ENCODE peak calls at places on chromosomes 6 and 20, in six cellular contexts. B, M, G, S, C and T are unnamed samples. For H3K27me3, the result is how much of the 10 kb centered on the place peaks cover.

GRCh38 chr20:17479041-17479657 is 52.0 kb downstream of the BFSP1 start:
- DNase-seq in B (no peak), M (no peak), G (no peak), S (no peak), C (no peak), T (no peak)

GRCh38 chr20:12699374-12700228 is 309.2 kb upstream of the SPTLC3 start:
- DNase-seq in B (no peak), M (no peak), G (no peak), S (no peak), C (no peak), T (no peak)

GRCh38 chr6:118580585-118581419 is 32.7 kb downstream of the PLN start:
- DNase-seq in B (peak), M (peak), G (peak), S (peak), C (peak), T (no peak)

GRCh38 chr6:159716247-159717086 is 10.8 kb upstream of the WTAP start:
- DNase-seq in B (no peak), M (peak), G (no peak), S (peak), C (peak), T (peak)

GRCh38 chr6:38259736-38260135 is 380.0 kb downstream of the BTBD9 start:
- DNase-seq in B (no peak), M (no peak), G (no peak), S (no peak), C (peak), T (peak)

GRCh38 chr6:75285156-75285639 is 606 bp upstream of the TMEM30A start:
- DNase-seq in B (no peak), M (no peak), G (no peak), S (no peak), C (no peak), T (no peak)

GRCh38 chr20:2084703-2085102 is 16.9 kb upstream of the STK35 start:
- DNase-seq in B (no peak), M (no peak), G (no peak), S (no peak), C (no peak), T (no peak)

GRCh38 chr20:57708694-57709673 is 831 bp downstream of the PMEPA1 start:
- DNase-seq in B (peak), M (no peak), G (no peak), S (peak), C (peak), T (no peak)

GRCh38 chr20:38321959-38322598 is 18.1 kb downstream of the BPI start:
- DNase-seq in B (no peak), M (peak), G (peak), S (peak), C (peak), T (no peak)

GRCh38 chr6:74578339-74578738 is 627.5 kb downstream of the COL12A1 start:
- DNase-seq in B (no peak), M (peak), G (no peak), S (no peak), C (peak), T (peak)

GRCh38 chr6:14804444-14805210 is 441.2 kb upstream of the JARID2 start:
- DNase-seq in B (no peak), M (peak), G (no peak), S (peak), C (peak), T (peak)

GRCh38 chr6:145155873-145156782 is 579.2 kb downstream of the EPM2A start:
- DNase-seq in B (no peak), M (no peak), G (no peak), S (no peak), C (no peak), T (no peak)

GRCh38 chr6:151292974-151293373 is 53.2 kb downstream of the AKAP12 start:
- DNase-seq in B (no peak), M (peak), G (no peak), S (no peak), C (peak), T (peak)

GRCh38 chr6:98672681-98673475 is 161.5 kb upstream of the POU3F2 start:
- DNase-seq in B (no peak), M (no peak), G (no peak), S (no peak), C (no peak), T (no peak)

GRCh38 chr6:106143582-106144139 is 57.5 kb downstream of the PRDM1 start:
- DNase-seq in B (no peak), M (no peak), G (no peak), S (no peak), C (no peak), T (no peak)

GRCh38 chr20:32465092-32465900 is 107.2 kb downstream of the ASXL1 start:
- DNase-seq in B (no peak), M (no peak), G (no peak), S (no peak), C (peak), T (no peak)

GRCh38 chr20:52313335-52313963 is 121.9 kb upstream of the ZFP64 start:
- DNase-seq in B (no peak), M (no peak), G (peak), S (peak), C (peak), T (no peak)

GRCh38 chr6:148414836-148415235 is 72.2 kb downstream of the SASH1 start:
- DNase-seq in B (no peak), M (no peak), G (no peak), S (no peak), C (peak), T (peak)

GRCh38 chr6:36443951-36444428 is 1.2 kb downstream of the KCTD20 start:
- DNase-seq in B (peak), M (no peak), G (peak), S (no peak), C (peak), T (no peak)

GRCh38 chr6:6856538-6857523 is 250.9 kb upstream of the RREB1 start:
- DNase-seq in B (peak), M (no peak), G (no peak), S (peak), C (peak), T (no peak)

GRCh38 chr20:43744966-43745733 is 18.3 kb upstream of the GTSF1L start:
- DNase-seq in B (no peak), M (no peak), G (no peak), S (peak), C (no peak), T (no peak)

GRCh38 chr20:24469116-24470030 is at the start of gene SYNDIG1:
- DNase-seq in B (no peak), M (no peak), G (no peak), S (peak), C (no peak), T (no peak)

GRCh38 chr6:69985180-69985579 is 118.8 kb downstream of the COL19A1 start:
- DNase-seq in B (no peak), M (no peak), G (no peak), S (no peak), C (no peak), T (no peak)

GRCh38 chr6:138680085-138680484 is 93.5 kb upstream of the CCDC28A start:
- DNase-seq in B (no peak), M (no peak), G (no peak), S (no peak), C (peak), T (no peak)

GRCh38 chr20:37228656-37229055 is 33.0 kb downstream of the GHRH start:
- DNase-seq in B (no peak), M (no peak), G (no peak), S (no peak), C (no peak), T (no peak)

GRCh38 chr20:32793059-32793458 is 26.7 kb upstream of the MAPRE1 start:
- DNase-seq in B (no peak), M (no peak), G (no peak), S (no peak), C (no peak), T (no peak)

GRCh38 chr20:36758276-36758675 is 12.4 kb upstream of the NDRG3 start:
- DNase-seq in B (no peak), M (no peak), G (no peak), S (no peak), C (no peak), T (no peak)

GRCh38 chr20:9660236-9660868 is 146.0 kb downstream of the LAMP5 start:
- DNase-seq in B (no peak), M (no peak), G (no peak), S (peak), C (peak), T (no peak)

GRCh38 chr20:58892126-58892931 is 39.8 kb downstream of the GNAS start:
- DNase-seq in B (peak), M (no peak), G (no peak), S (peak), C (peak), T (no peak)

GRCh38 chr20:32562495-32562911 is 22.6 kb downstream of the NOL4L start:
- DNase-seq in B (no peak), M (no peak), G (no peak), S (peak), C (no peak), T (no peak)

GRCh38 chr20:23629017-23629541 is 8.7 kb downstream of the CST3 start:
- DNase-seq in B (no peak), M (peak), G (peak), S (no peak), C (peak), T (no peak)

GRCh38 chr20:7716286-7716972 is 223.8 kb downstream of the HAO1 start:
- DNase-seq in B (no peak), M (no peak), G (no peak), S (no peak), C (no peak), T (no peak)

GRCh38 chr6:33029297-33030184 is 20.1 kb upstream of the HLA-DOA start:
- DNase-seq in B (no peak), M (no peak), G (no peak), S (peak), C (peak), T (no peak)
- H3K4me3 ChIP-seq in B (no peak), M (no peak), G (no peak), S (no peak), C (no peak), T (no peak)

GRCh38 chr6:53802582-53802981 is 7.8 kb downstream of the LRRC1 start:
- DNase-seq in B (no peak), M (peak), G (no peak), S (no peak), C (peak), T (no peak)
- H3K27me3 ChIP-seq in B (under half), M (under half), G (under half), S (under half), C (under half), T (under half)

GRCh38 chr6:79631800-79632172 is 657 bp downstream of the SH3BGRL2 start:
- DNase-seq in B (no peak), M (no peak), G (no peak), S (no peak), C (no peak), T (no peak)
- H3K4me3 ChIP-seq in B (no peak), M (peak), G (peak), S (peak), C (peak), T (no peak)

GRCh38 chr6:166602928-166603690 is 16.6 kb upstream of the RAMACL start:
- DNase-seq in B (no peak), M (no peak), G (no peak), S (no peak), C (no peak), T (no peak)

GRCh38 chr6:166600932-166601331 is 14.5 kb upstream of the RAMACL start:
- DNase-seq in B (no peak), M (no peak), G (no peak), S (no peak), C (no peak), T (no peak)

GRCh38 chr6:166599158-166599557 is 12.7 kb upstream of the RAMACL start:
- DNase-seq in B (no peak), M (no peak), G (no peak), S (no peak), C (no peak), T (no peak)

GRCh38 chr6:166604328-166604727 is 17.9 kb upstream of the RAMACL start:
- DNase-seq in B (no peak), M (no peak), G (no peak), S (no peak), C (no peak), T (no peak)

GRCh38 chr6:166601956-166602355 is 15.5 kb upstream of the RAMACL start:
- DNase-seq in B (no peak), M (no peak), G (no peak), S (no peak), C (no peak), T (no peak)
- H3K27me3 ChIP-seq in B (under half), M (under half), G (under half), S (under half), C (under half), T (under half)

DNA sequence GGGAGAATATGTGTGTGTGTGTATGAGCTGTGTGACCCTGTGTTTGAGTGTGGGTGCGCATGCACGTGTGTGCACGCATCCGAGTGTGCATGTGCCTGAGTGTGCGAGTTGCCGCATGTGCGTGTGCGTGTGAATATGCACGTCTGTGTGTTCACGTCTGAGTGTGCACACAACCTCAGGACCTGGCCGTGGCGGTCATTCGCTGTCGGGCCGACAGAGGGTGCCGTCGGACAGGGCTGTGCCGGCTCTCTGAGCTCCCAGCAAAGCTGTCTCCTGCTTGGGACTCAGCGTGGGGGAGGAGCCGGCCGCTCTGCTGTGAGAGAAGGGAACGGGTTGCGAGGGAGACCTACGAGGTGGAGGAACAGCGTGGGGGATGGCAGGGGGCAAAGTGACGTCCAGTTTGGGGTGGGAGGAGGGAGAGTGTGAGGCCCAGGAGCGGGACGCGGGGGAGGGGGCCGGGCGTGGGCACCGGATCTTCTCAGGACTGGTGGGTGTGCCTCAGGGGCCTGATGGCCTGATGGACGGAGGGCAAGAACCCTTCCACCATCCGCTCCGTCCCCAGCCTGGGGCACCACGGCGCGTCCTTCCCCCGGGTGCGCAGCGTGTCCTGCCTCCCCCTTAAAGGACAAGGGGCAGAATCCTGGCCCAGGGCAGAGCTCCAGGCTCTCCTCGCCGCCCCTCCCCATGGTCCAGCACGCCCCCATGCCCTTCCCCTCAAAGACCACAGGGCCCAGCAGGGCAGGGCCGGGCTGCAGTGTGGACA is 19.9 kb downstream of the SLC17A9 start:
- DNase-seq in B (peak), M (peak), G (peak), S (peak), C (peak), T (no peak)
- H3K4me3 ChIP-seq in B (no peak), M (peak), G (peak), S (no peak), C (peak), T (peak)

GRCh38 chr6:89482136-89482535 is 49.2 kb downstream of the ANKRD6 start:
- DNase-seq in B (no peak), M (no peak), G (no peak), S (no peak), C (no peak), T (peak)
- H3K27me3 ChIP-seq in B (under half), M (under half), G (under half), S (under half), C (under half), T (under half)

GRCh38 chr6:71028877-71029252 is 72.0 kb upstream of the B3GAT2 start:
- DNase-seq in B (no peak), M (no peak), G (no peak), S (no peak), C (no peak), T (no peak)

GRCh38 chr6:71031912-71032311 is 75.1 kb upstream of the B3GAT2 start:
- DNase-seq in B (no peak), M (no peak), G (no peak), S (no peak), C (peak), T (no peak)

DNA sequence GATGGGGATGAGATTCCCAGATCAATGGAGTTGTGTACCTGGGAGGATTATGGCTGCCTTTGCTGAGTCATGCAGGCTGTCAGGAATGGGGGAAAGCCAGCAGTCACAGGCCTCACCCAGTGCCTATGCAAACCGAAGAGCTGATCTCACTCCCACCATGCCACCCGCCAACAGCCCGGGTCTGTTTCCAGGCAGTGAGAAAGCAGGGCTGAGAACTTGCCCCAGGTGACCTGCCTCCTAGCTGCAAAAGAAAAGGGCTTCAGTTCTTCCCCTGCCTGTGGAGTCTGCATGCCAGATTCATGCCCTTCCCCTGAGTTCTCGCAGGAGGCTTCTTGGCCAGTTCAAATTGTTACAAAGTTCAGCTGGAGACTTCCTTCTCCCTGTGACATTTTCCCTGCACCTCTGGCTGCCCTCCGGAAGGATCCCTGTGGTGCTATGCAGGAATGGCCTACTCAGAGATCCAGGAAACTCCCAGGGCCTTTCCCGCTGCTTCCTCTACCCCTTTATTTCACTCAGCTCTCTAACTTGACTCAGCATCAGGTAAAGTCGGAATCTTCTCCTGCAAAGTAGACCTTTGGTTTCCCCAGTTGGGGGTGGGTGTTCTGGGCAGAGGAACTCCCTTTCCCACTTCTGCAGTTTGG is 71.5 kb upstream of the B3GAT2 start:
- DNase-seq in B (no peak), M (no peak), G (no peak), S (no peak), C (no peak), T (no peak)
- H3K4me3 ChIP-seq in B (no peak), M (no peak), G (no peak), S (no peak), C (no peak), T (no peak)

GRCh38 chr20:64137598-64138031 is 26.6 kb upstream of the MYT1 start:
- DNase-seq in B (no peak), M (no peak), G (no peak), S (no peak), C (no peak), T (no peak)
- H3K27me3 ChIP-seq in B (under half), M (under half), G (under half), S (under half), C (under half), T (under half)